ENCODE peak calls at places on chromosome 17, in nine cellular contexts. U is effector memory CD4-positive, alpha-beta T cell; L is GM23248; O is CD8-positive, alpha-beta memory T cell; I is psoas muscle; Q is H1; E is endodermal cell; T is adipocyte; N is foreskin keratinocyte. P is an unnamed sample.

GRCh38 chr17:69597898-69598692 is 183.6 kb downstream of the MAP2K6 start:
- DNase-seq in L (peak; percentile 81), E (no peak), Q (no peak), N (peak; percentile 73), O (no peak), T (peak; percentile 29), I (no peak), U (no peak), P (no peak)

GRCh38 chr17:70810609-70811008 is 641.3 kb downstream of the KCNJ2 start:
- DNase-seq in E (no peak), Q (no peak), L (peak; percentile 60), U (no peak), I (no peak), O (no peak), T (no peak), N (no peak), P (no peak)

GRCh38 chr17:66634193-66634592 is 200.7 kb upstream of the CACNG5 start:
- DNase-seq in N (no peak), O (no peak), U (no peak), E (no peak), L (no peak), I (no peak), T (no peak), Q (no peak), P (no peak)

GRCh38 chr17:33091271-33091670 is 99.6 kb downstream of the SPACA3 start:
- DNase-seq in L (no peak), E (no peak), O (no peak), I (no peak), Q (no peak), T (no peak), U (no peak), N (peak; percentile 92), P (no peak)

GRCh38 chr17:40810505-40810904 is 10.7 kb upstream of the KRT28 start:
- DNase-seq in T (no peak), N (peak; percentile 71), Q (no peak), I (no peak), L (no peak), O (no peak), E (no peak), U (no peak), P (no peak)

GRCh38 chr17:31115168-31115567 is 20.4 kb downstream of the NF1 start:
- DNase-seq in T (no peak), Q (no peak), L (no peak), U (no peak), O (no peak), N (no peak), I (no peak), E (no peak), P (no peak)

GRCh38 chr17:82126479-82127314 is 28.7 kb upstream of the FASN start:
- DNase-seq in Q (no peak), O (peak; percentile 74), T (no peak), N (no peak), U (peak; percentile 70), E (no peak), L (no peak), I (no peak), P (no peak)

GRCh38 chr17:74814453-74814852 is 38.3 kb upstream of the NAT9 start:
- DNase-seq in U (no peak), Q (no peak), L (peak; percentile 3), N (no peak), E (no peak), T (no peak), I (no peak), O (no peak), P (no peak)

GRCh38 chr17:69819316-69820087 is 255.5 kb upstream of the KCNJ16 start:
- DNase-seq in I (no peak), O (no peak), E (no peak), L (peak; percentile 38), Q (no peak), U (no peak), N (no peak), T (peak; percentile 39), P (no peak)

GRCh38 chr17:80285237-80285920 is 24.7 kb downstream of the RNF213 start:
- DNase-seq in N (no peak), I (no peak), U (no peak), Q (no peak), L (no peak), T (no peak), O (no peak), E (no peak), P (no peak)

GRCh38 chr17:9367186-9367585 is 208.4 kb downstream of the STX8 start:
- DNase-seq in E (no peak), O (no peak), T (no peak), N (no peak), L (no peak), I (no peak), Q (no peak), U (no peak), P (no peak)
- H3K4me1 ChIP-seq in E (no peaks in the 10 kb centered on the region), O (no peaks in the 10 kb centered on the region), T (peaks cover 29% of the 10 kb centered on the region), N (peaks cover 18% of the 10 kb centered on the region), L (peaks cover 27% of the 10 kb centered on the region), I (peaks cover 24% of the 10 kb centered on the region), Q (peaks cover 9% of the 10 kb centered on the region), U (no peaks in the 10 kb centered on the region), P (peaks cover 10% of the 10 kb centered on the region)

DNA sequence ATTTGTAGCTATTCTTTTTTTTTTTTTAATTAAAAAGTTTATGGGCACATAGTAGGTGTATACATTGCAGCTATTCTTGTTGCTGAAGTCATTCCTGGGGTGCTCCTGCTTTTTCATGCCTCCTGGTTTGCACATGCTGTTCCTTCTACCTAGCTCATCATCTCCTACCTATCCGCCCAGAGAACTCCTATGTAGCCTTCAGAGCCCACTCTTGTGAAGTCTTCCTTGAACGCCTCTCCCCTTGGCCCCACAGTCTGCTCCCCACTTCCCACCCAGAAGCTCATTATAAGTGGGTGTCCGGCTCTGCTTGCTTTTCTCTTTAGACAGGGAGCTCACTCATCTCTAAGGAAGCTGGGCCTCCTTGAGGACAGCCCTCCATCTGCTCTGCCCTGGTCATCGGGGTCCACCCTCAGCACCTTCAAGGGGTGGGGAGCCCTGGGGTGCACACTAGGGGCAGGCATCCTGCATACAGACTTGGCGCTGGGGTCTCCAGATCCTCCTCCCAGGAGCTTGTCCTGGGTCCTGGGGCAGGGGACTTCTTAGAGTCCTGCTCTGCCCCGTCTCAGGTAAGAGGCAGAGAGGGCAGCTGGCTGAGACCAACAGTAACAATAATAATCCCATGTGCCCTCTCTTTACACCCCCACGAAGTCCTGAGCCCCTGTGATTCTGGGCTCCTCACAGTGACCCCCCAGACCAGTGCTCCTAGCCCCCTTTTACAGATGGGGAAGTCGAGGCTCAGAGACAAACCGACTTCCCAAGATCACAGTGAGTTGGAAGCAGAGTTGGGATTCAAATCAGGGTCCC is 3.5 kb upstream of the B9D1 start:
- DNase-seq in U (no peak), L (no peak), I (no peak), O (no peak), N (no peak), T (no peak), E (peak; percentile 42), Q (no peak), P (no peak)
- H3K4me1 ChIP-seq in U (peaks cover 25% of the 10 kb centered on the region), L (peaks cover 7% of the 10 kb centered on the region), I (no peaks in the 10 kb centered on the region), O (peaks cover 29% of the 10 kb centered on the region), N (peaks cover 8% of the 10 kb centered on the region), T (peaks cover 24% of the 10 kb centered on the region), E (peaks cover 3% of the 10 kb centered on the region), Q (no peaks in the 10 kb centered on the region), P (peaks cover 18% of the 10 kb centered on the region)

GRCh38 chr17:3890082-3890892 is 2.6 kb downstream of the CAMKK1 start:
- DNase-seq in U (no peak), T (peak; percentile 97), L (peak; percentile 98), Q (no peak), I (peak; percentile 84), O (no peak), N (peak; percentile 66), E (peak; percentile 64), P (no peak)

GRCh38 chr17:3887394-3887793 is 5.5 kb downstream of the CAMKK1 start:
- DNase-seq in U (no peak), E (no peak), L (no peak), O (no peak), T (no peak), N (no peak), Q (no peak), I (no peak), P (no peak)

GRCh38 chr17:3887811-3888210 is 5.0 kb downstream of the CAMKK1 start:
- DNase-seq in O (no peak), U (no peak), I (no peak), T (peak; percentile 3), Q (no peak), E (no peak), N (no peak), L (peak; percentile 30), P (no peak)

GRCh38 chr17:3889613-3890012 is 3.2 kb downstream of the CAMKK1 start:
- DNase-seq in L (no peak), E (no peak), T (peak; percentile 29), Q (no peak), N (no peak), I (no peak), O (no peak), U (no peak), P (no peak)

GRCh38 chr17:3888343-3889171 is 4.3 kb downstream of the CAMKK1 start:
- DNase-seq in L (peak; percentile 99), O (no peak), I (peak; percentile 87), U (no peak), T (peak; percentile 96), E (peak; percentile 90), Q (peak; percentile 70), N (peak; percentile 90), P (no peak)
- H3K4me1 ChIP-seq in L (peaks cover 47% of the 10 kb centered on the region), O (peaks cover 35% of the 10 kb centered on the region), I (peaks cover 15% of the 10 kb centered on the region), U (peaks cover 36% of the 10 kb centered on the region), T (peaks cover 61% of the 10 kb centered on the region), E (no peaks in the 10 kb centered on the region), Q (peaks cover 4% of the 10 kb centered on the region), N (peaks cover 17% of the 10 kb centered on the region), P (peaks cover 79% of the 10 kb centered on the region)

DNA sequence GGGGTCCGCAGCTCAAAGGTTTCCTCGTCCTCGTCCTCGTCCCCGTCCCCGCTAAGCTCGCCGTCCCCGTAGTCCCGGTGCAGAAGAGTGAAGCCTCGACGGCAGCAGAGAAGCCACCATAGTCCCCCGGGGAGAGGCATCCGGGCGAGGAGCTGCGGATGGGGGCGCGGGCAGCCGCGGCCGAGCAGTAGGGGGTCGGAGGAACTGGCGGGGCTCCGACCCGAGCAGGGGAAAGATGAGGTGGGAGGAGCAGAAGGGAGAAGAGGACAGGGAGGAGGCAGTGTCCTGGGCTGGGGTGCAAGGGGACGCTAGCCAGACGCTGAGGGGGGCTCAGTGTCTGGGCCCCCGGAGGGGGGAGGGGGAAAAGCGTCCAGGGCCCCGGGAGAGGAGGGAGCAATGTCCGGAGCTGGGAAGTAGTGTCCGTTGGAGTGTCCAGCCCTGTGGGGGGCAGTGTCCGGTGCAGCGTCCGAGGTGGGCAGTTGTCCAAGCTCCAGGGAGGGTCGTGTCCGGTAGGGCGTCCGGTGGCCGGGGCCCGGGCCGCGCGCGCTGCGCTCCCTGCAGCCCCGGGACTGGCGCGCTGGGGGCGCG is at the start of gene PLEKHH3:
- DNase-seq in L (no peak), I (no peak), T (no peak), E (no peak), N (no peak), U (no peak), Q (peak; percentile 85), O (no peak), P (no peak)
- H3K4me1 ChIP-seq in L (peaks cover 35% of the 10 kb centered on the region), I (peaks cover 45% of the 10 kb centered on the region), T (peaks cover 44% of the 10 kb centered on the region), E (peaks cover 10% of the 10 kb centered on the region), N (peaks cover 12% of the 10 kb centered on the region), U (peaks cover 62% of the 10 kb centered on the region), Q (no peaks in the 10 kb centered on the region), O (peaks cover 66% of the 10 kb centered on the region), P (peaks cover 81% of the 10 kb centered on the region)

P was measured in vagina.